ENCODE peak calls at places on chromosomes 11 and 22, in five cellular contexts. B is keratinocyte, U is SK-N-SH, A is fibroblast of lung, I is DND-41. D is an unnamed sample.

GRCh38 chr11:66641834-66642233 is 3.3 kb downstream of the RBM4 start:
- DNase-seq in B (no peak), U (no peak), A (no peak), I (no peak), D (no peak)

GRCh38 chr22:37400719-37401118 is 26.6 kb downstream of the ELFN2 start:
- DNase-seq in B (no peak), U (peak; percentile 62), A (no peak), I (no peak), D (no peak)

GRCh38 chr11:124877631-124878496 is 12.6 kb downstream of the ROBO3 start:
- DNase-seq in B (no peak), U (no peak), A (no peak), I (no peak), D (no peak)

GRCh38 chr11:121451982-121452608 is at the start of gene SORL1:
- DNase-seq in B (no peak), U (peak; percentile 93), A (peak; percentile 56), I (peak; percentile 78), D (no peak)

GRCh38 chr11:34403431-34403830 is 35.3 kb upstream of the CAT start:
- DNase-seq in B (no peak), U (no peak), A (no peak), I (no peak), D (no peak)

GRCh38 chr11:83583953-83584352 is 297.8 kb upstream of the CCDC90B start:
- DNase-seq in B (peak; percentile 42), U (no peak), A (peak; percentile 34), I (no peak), D (no peak)

GRCh38 chr11:123742334-123742733 is 874 bp upstream of the ZNF202 start:
- DNase-seq in B (no peak), U (no peak), A (no peak), I (no peak), D (no peak)

GRCh38 chr11:76455331-76455730 is 10.5 kb downstream of the EMSY start:
- DNase-seq in B (no peak), U (no peak), A (no peak), I (no peak), D (no peak)

GRCh38 chr11:2742201-2742600 is 42.4 kb upstream of the KCNQ1OT1 start:
- DNase-seq in B (no peak), U (no peak), A (no peak), I (no peak), D (no peak)

GRCh38 chr11:61536676-61537270 is 28.2 kb downstream of the LRRC10B start:
- DNase-seq in B (no peak), U (peak; percentile 88), A (no peak), I (no peak), D (no peak)

GRCh38 chr11:65141896-65142494 is 7.7 kb upstream of the SYVN1 start:
- DNase-seq in B (no peak), U (no peak), A (no peak), I (no peak), D (no peak)

DNA sequence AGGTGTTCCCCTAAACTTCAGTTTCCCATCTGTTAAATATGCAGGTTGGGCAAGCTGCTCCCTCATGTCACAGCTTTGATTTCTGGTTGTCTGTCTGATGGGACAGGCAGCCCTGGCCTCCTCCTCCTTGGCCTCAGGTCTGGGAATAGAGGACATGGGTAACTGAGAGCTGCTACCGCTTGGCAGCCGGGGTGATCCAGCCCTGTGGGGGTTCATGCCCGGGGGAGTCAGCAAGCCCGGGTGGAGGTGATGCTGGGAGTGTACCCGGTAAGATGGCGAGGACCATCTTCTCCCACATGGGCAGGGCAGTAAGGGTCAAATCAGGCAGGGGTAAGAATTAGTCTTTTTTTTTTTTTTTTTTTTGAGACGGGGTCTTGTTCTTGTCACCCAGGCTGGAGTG is 845.0 kb downstream of the TBC1D22A start:
- DNase-seq in B (no peak), U (no peak), A (no peak), I (no peak), D (no peak)
- H3K9me3 ChIP-seq in B (no peaks in the 10 kb centered on the region), U (no peaks in the 10 kb centered on the region), A (no peaks in the 10 kb centered on the region), I (peaks cover 5% of the 10 kb centered on the region), D (no peaks in the 10 kb centered on the region)

GRCh38 chr22:27210111-27210739 is 552.8 kb downstream of the MIAT start:
- DNase-seq in B (no peak), U (no peak), A (no peak), I (no peak), D (no peak)

GRCh38 chr22:27206001-27206746 is 548.8 kb downstream of the MIAT start:
- DNase-seq in B (no peak), U (no peak), A (peak; percentile 11), I (no peak), D (no peak)

GRCh38 chr22:27206747-27207133 is 549.4 kb downstream of the MIAT start:
- DNase-seq in B (peak; percentile 75), U (no peak), A (no peak), I (no peak), D (no peak)

GRCh38 chr22:27204817-27205216 is 547.4 kb downstream of the MIAT start:
- DNase-seq in B (no peak), U (no peak), A (no peak), I (no peak), D (no peak)

GRCh38 chr22:27207907-27208306 is 550.5 kb downstream of the MIAT start:
- DNase-seq in B (no peak), U (no peak), A (no peak), I (no peak), D (no peak)
- H3K9ac ChIP-seq in B (no peak overlapping the region), U (no peak overlapping the region), A (no peak overlapping the region), I (no peak overlapping the region), D (no peak overlapping the region)

GRCh38 chr11:47593492-47593933 is 698 bp downstream of the C1QTNF4 start:
- DNase-seq in B (no peak), U (peak; percentile 57), A (no peak), I (no peak), D (no peak)
- H3K4me3 ChIP-seq in B (no peak overlapping the region), U (peak overlapping the region; percentile 54), A (peak overlapping the region; percentile 28), I (no peak overlapping the region), D (peak overlapping the region; percentile 64)

GRCh38 chr22:48580481-48580970 is 1247.1 kb downstream of the BRD1 start:
- DNase-seq in B (no peak), U (no peak), A (no peak), I (peak; percentile 10), D (no peak)

GRCh38 chr22:48578138-48579034 is 1249.3 kb downstream of the BRD1 start:
- DNase-seq in B (no peak), U (no peak), A (no peak), I (no peak), D (no peak)

GRCh38 chr22:48579035-48579914 is 1248.4 kb downstream of the BRD1 start:
- DNase-seq in B (no peak), U (no peak), A (peak; percentile 20), I (no peak), D (no peak)

GRCh38 chr22:48581206-48581766 is 1246.4 kb downstream of the BRD1 start:
- DNase-seq in B (no peak), U (no peak), A (no peak), I (no peak), D (no peak)

GRCh38 chr22:48579915-48580279 is 1247.8 kb downstream of the BRD1 start:
- DNase-seq in B (no peak), U (no peak), A (no peak), I (no peak), D (no peak)
- H3K9me3 ChIP-seq in B (peaks cover 9% of the 10 kb centered on the region), U (no peaks in the 10 kb centered on the region), A (no peaks in the 10 kb centered on the region), I (no peaks in the 10 kb centered on the region), D (no peaks in the 10 kb centered on the region)

D was measured in SK-N-MC.